ENCODE peak calls at places on chromosomes 16 and 17, in four cellular contexts. Q is neural crest cell, I is mammary epithelial cell, C is astrocyte of the cerebellum. B is an unnamed sample.
A peak's percentile ranks its signal among the peaks of the same experiment; 100 is the strongest.

GRCh38 chr17:45282683-45283644 is 21.1 kb upstream of the SPATA32 start:
- DNase-seq in Q (no peak), I (no peak), C (no peak), B (no peak)

GRCh38 chr17:59829217-59830006 is 63.3 kb downstream of the TUBD1 start:
- DNase-seq in Q (no peak), I (peak; percentile 99), C (peak; percentile 96), B (peak; percentile 62)

GRCh38 chr16:30837904-30838303 is 50.9 kb upstream of the ZNF629 start:
- DNase-seq in Q (no peak), I (peak; percentile 19), C (no peak), B (no peak)

GRCh38 chr17:73643012-73643845 is 1.0 kb downstream of the SDK2 start:
- DNase-seq in Q (peak; percentile 41), I (peak; percentile 47), C (no peak), B (no peak)

GRCh38 chr16:72224260-72224768 is 52.4 kb upstream of the PMFBP1 start:
- DNase-seq in Q (no peak), I (peak; percentile 4), C (no peak), B (no peak)

GRCh38 chr16:27431773-27432599 is 30.0 kb downstream of the IL21R start:
- DNase-seq in Q (no peak), I (peak; percentile 80), C (no peak), B (peak; percentile 37)

GRCh38 chr16:58271589-58271988 is 23.2 kb downstream of the PRSS54 start:
- DNase-seq in Q (no peak), I (no peak), C (no peak), B (no peak)

GRCh38 chr16:50835358-50836060 is 93.6 kb downstream of the CYLD start:
- DNase-seq in Q (no peak), I (no peak), C (no peak), B (no peak)

GRCh38 chr17:28008526-28008925 is 34.0 kb upstream of the NLK start:
- DNase-seq in Q (peak; percentile 29), I (peak; percentile 60), C (peak; percentile 55), B (no peak)

GRCh38 chr17:81961087-81961514 is at the start of gene NOTUM:
- DNase-seq in Q (no peak), I (no peak), C (no peak), B (no peak)

GRCh38 chr16:46743232-46743719 is 4.9 kb downstream of the MYLK3 start:
- DNase-seq in Q (no peak), I (peak; percentile 6), C (no peak), B (no peak)

DNA sequence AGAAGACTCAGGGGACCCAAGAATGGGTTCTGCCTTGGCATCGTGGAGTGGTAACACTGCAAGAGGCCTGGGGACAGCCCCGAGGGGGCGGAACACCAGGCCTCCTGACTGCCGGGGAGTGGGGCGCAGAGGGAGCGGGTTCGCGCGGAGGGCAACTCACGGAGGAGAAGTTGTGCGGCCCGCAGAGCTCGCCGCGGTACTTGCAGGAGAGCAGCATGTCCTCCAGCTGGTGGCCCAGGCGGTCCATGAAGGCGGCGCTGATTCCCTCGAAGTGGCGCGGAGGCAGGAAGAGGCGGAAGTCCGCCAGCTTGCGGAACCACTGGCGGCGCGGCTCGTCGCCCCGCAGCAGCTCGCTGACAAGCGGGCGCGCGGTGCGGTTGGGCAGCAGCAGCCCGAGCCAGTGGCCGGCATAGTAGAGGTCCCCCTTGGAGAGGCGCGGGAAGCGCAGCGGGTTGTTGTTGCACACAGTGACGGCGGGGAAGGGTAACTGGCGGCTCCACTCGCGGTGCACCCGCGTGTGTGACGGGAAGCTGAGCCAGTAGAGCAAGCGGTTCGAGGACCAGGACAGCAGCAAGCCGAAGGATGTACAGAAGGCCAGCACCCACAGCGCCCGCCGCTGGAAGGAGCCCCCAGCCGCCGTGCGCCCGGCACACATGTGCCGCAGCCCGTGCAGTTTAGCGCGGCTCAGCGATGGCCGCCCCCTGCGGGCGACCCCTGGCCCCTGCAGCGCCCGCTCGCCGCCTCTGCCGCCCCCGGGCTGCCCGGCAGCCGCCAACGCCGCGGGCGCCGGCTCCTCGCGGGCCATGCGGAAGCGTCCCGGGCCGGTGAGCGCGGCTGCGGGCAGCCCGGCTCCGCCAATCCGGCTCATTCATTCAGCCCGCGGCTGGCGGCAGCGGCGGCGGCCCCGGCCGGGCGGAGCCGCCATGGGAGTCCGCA is 1.6 kb downstream of the ASIC2 start:
- DNase-seq in Q (peak; percentile 14), I (peak; percentile 31), C (no peak), B (no peak)
- TF ChIP-seq CTCF in Q (peak; percentile 32), I (no peak), C (no peak), B (no peak)

DNA sequence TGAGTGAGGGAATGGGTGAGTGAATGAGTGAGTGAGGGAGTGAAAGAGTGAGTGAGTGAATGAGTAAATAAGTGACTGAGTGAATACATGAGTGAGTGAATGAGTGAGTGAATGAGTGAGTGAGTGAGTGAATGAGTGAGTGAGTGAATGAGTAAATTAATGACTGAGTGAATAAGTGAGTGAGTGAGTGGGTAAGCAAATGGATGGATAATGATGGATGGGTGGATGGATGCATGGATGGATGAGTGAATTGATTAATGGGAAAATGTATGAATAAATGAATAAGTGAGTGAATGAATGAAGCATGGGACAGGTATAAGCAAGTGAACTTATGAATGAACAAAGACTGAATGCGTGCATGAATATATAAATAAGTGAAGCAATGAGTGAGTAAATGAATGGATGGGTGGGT is 25.4 kb downstream of the TMEM114 start:
- DNase-seq in Q (no peak), I (no peak), C (no peak), B (no peak)
- TF ChIP-seq CTCF in Q (no peak), I (no peak), C (no peak), B (no peak)

GRCh38 chr16:86048882-86049585 is 150.1 kb downstream of the IRF8 start:
- DNase-seq in Q (no peak), I (no peak), C (no peak), B (no peak)
- TF ChIP-seq CTCF in Q (no peak), I (no peak), C (no peak), B (no peak)

GRCh38 chr17:55749985-55750384 is 866 bp upstream of the PCTP start:
- DNase-seq in Q (no peak), I (no peak), C (no peak), B (no peak)

GRCh38 chr17:55747209-55747608 is 3.6 kb upstream of the PCTP start:
- DNase-seq in Q (no peak), I (no peak), C (no peak), B (no peak)

GRCh38 chr17:55746466-55746865 is 4.4 kb upstream of the PCTP start:
- DNase-seq in Q (no peak), I (no peak), C (no peak), B (no peak)

GRCh38 chr17:55751720-55752250 is 934 bp downstream of the PCTP start:
- DNase-seq in Q (no peak), I (peak; percentile 23), C (no peak), B (no peak)

GRCh38 chr17:55750750-55751641 is at the start of gene PCTP:
- DNase-seq in Q (peak; percentile 89), I (peak; percentile 92), C (peak; percentile 45), B (peak; percentile 91)
- TF ChIP-seq CTCF in Q (peak; percentile 57), I (peak; percentile 20), C (peak; percentile 63), B (peak; percentile 25)

DNA sequence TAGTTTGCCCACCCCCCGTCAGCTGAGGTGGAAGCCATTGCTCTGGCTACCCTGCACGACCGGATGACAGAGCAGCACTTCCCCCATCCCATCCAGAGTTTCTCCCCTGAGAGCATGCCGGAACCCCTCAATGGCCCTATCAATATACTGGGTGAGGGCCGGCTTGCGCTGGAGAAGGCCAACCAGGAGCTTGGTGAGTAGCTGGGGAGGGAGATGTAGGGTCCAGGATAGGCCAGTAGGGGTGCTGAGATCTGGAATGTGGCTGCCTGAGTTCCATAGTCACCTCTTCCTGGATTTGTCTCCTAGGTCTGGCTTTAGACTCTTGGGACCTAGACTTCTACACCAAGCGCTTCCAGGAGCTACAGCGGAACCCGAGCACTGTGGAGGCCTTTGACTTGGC is 6.4 kb downstream of the PFAS start:
- DNase-seq in Q (no peak), I (no peak), C (no peak), B (no peak)
- TF ChIP-seq CTCF in Q (peak; percentile 27), I (no peak), C (peak; percentile 16), B (no peak)

DNA sequence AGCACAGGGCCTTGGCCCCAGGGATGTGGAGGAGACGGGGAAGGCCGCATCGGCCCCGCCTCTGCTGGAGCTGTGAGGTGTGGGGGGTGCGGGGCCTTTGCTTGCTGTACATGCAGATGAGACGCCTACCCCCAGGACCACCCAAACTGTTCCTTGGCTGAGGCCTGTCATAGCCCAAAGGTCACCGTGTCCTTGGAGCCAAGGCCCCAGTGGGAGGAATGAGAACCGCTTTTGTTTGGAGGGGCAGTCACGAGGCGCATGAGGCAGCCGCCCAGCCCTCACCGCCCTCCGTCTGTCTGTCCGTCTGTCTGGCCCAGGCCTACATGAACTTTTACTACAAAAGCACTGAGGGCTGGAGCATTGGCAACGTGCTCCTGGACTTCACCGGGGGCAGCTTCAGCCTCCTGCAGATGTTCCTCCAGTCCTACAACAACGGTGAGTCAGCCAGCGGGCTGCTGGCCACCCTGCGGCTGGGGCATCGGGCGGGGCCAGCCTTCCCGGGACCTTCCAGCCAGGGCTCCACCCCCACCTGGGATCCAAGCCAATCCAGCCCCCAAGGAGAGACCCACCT is 8.8 kb downstream of the TAX1BP3 start:
- DNase-seq in Q (no peak), I (peak; percentile 80), C (peak; percentile 81), B (no peak)
- TF ChIP-seq CTCF in Q (no peak), I (no peak), C (peak; percentile 10), B (no peak)